ENCODE peak calls at places on chromosomes 13 and 19, in six cellular contexts. N is fibroblast of lung; Z is fibroblast of pulmonary artery; O is activated CD8-positive, alpha-beta T cell treated with anti-CD3 and anti-CD28 coated beads for 36 hours; F is fibroblast of the aortic adventitia; I is CD8-positive, alpha-beta T cell. P is an unnamed sample.

GRCh38 chr13:94710081-94710809 is 2.1 kb downstream of the SOX21 start:
- DNase-seq in F (no peak), I (no peak), O (no peak), N (no peak), Z (no peak), P (no peak)

GRCh38 chr19:1651548-1652394 is 644 bp downstream of the TCF3 start:
- DNase-seq in Z (peak; percentile 26), O (peak; percentile 70), I (no peak), F (peak; percentile 13), N (peak; percentile 23), P (peak; percentile 56)

GRCh38 chr19:44626067-44626624 is 12.8 kb downstream of the IGSF23 start:
- DNase-seq in I (no peak), O (no peak), N (peak; percentile 86), F (peak; percentile 98), Z (peak; percentile 95), P (peak; percentile 75)

GRCh38 chr13:71797487-71797886 is 69.5 kb downstream of the DACH1 start:
- DNase-seq in Z (no peak), I (no peak), F (no peak), N (no peak), O (no peak), P (no peak)

GRCh38 chr19:43439183-43440063 is 24.7 kb downstream of the TEX101 start:
- DNase-seq in Z (peak; percentile 72), I (peak; percentile 12), N (peak; percentile 35), O (no peak), F (peak; percentile 80), P (no peak)

GRCh38 chr19:32876919-32877285 is 7.3 kb upstream of the SLC7A9 start:
- DNase-seq in I (no peak), N (no peak), Z (peak; percentile 13), F (no peak), O (no peak), P (no peak)

GRCh38 chr13:20219585-20219984 is 12.5 kb downstream of the GJB6 start:
- DNase-seq in I (no peak), N (no peak), O (no peak), Z (no peak), F (no peak), P (no peak)

GRCh38 chr13:97257800-97258799 is 36.0 kb downstream of the MBNL2 start:
- DNase-seq in I (no peak), Z (peak; percentile 98), F (peak; percentile 92), O (peak; percentile 29), N (peak; percentile 80), P (peak; percentile 75)

GRCh38 chr13:42580644-42581043 is 6.7 kb downstream of the TNFSF11 start:
- DNase-seq in Z (no peak), I (no peak), N (no peak), F (no peak), O (no peak), P (no peak)

GRCh38 chr19:37309834-37310575 is 60.9 kb upstream of the ZNF527 start:
- DNase-seq in N (no peak), Z (no peak), F (no peak), I (no peak), O (peak; percentile 41), P (no peak)

GRCh38 chr19:51807925-51808324 is 13.0 kb downstream of the FPR3 start:
- DNase-seq in N (no peak), O (no peak), I (no peak), Z (no peak), F (no peak), P (no peak)

GRCh38 chr13:98721825-98722510 is 30.5 kb downstream of the SLC15A1 start:
- DNase-seq in F (no peak), O (no peak), N (no peak), Z (no peak), I (no peak), P (no peak)

GRCh38 chr13:39602277-39602613 is 748 bp downstream of the LHFPL6 start:
- DNase-seq in I (no peak), N (no peak), Z (no peak), O (peak; percentile 26), F (no peak), P (no peak)

GRCh38 chr13:39601636-39602035 is 1.4 kb downstream of the LHFPL6 start:
- DNase-seq in O (no peak), I (no peak), F (no peak), N (no peak), Z (no peak), P (no peak)

GRCh38 chr13:39604736-39605135 is 1.7 kb upstream of the LHFPL6 start:
- DNase-seq in F (no peak), N (no peak), Z (no peak), I (no peak), O (no peak), P (no peak)

GRCh38 chr13:39603424-39603947 is 493 bp upstream of the LHFPL6 start:
- DNase-seq in N (peak; percentile 23), Z (peak; percentile 29), O (no peak), I (no peak), F (peak; percentile 35), P (peak; percentile 33)

GRCh38 chr13:39602614-39603366 is at the start of gene LHFPL6:
- DNase-seq in Z (peak; percentile 81), I (no peak), O (peak; percentile 77), N (peak; percentile 80), F (peak; percentile 71), P (peak; percentile 89)
- TF ChIP-seq CTCF in Z (peak; percentile 34), I (no peak), O (no peak), N (peak; percentile 40), F (peak; percentile 35), P (no peak)

GRCh38 chr13:46830405-46831005 is 33.5 kb upstream of the ESD start:
- DNase-seq in Z (no peak), I (no peak), N (no peak), O (no peak), F (no peak), P (no peak)

GRCh38 chr13:46831588-46832194 is 34.7 kb upstream of the ESD start:
- DNase-seq in F (peak; percentile 75), Z (peak; percentile 69), I (no peak), O (peak; percentile 55), N (peak; percentile 80), P (no peak)
- TF ChIP-seq CTCF in F (peak; percentile 72), Z (peak; percentile 72), I (peak; percentile 75), O (peak; percentile 93), N (peak; percentile 71), P (peak; percentile 66)

DNA sequence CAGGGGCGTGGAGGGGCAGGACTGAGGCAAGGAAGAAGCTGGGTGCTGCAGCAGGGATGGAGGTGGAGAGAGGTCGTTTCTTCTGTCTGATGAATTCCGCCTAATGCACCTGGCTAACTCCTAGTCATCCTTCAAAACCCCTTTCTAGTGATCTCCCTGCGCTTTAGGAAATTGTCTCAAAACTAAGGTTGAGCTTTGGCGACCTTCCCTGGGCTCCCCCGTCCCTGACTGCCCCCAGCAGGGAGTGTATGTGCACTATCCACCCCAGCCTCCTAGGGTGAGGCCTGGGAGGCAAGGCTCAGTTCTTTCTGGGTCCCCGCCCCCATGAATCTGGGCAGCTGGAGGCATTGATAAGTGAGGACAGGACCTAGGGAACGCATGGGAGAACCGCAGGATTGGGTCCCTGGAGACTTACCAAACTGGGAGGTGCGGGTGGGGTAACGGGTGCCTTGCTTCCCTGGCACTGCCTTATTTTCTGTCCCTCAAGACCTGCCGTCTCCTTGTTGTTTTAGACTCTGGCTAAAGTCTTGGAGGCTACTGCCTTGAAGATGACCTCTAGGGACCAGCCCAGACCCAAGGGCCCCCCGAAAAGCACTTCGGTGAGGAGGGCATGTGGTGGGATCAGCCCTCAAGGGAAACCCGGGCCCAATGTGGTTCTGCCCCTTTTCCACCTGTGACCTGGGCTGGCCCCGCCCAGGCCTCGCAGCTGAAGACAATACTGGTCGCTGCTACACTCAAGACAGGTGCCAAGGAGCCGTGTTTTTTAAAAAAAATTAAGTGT is 512 bp downstream of the TLE6 start:
- DNase-seq in F (no peak), Z (no peak), N (no peak), I (no peak), O (no peak), P (no peak)
- TF ChIP-seq CTCF in F (no peak), Z (no peak), N (no peak), I (no peak), O (no peak), P (no peak)

GRCh38 chr19:11658954-11659353 is 61.7 kb downstream of the ZNF627 start:
- DNase-seq in N (no peak), F (no peak), O (no peak), Z (no peak), I (no peak), P (no peak)

GRCh38 chr19:11656535-11656934 is 59.3 kb downstream of the ZNF627 start:
- DNase-seq in N (no peak), Z (no peak), O (no peak), F (no peak), I (no peak), P (no peak)

GRCh38 chr19:11657307-11657706 is 60.0 kb downstream of the ZNF627 start:
- DNase-seq in I (no peak), Z (no peak), F (no peak), N (no peak), O (no peak), P (no peak)

GRCh38 chr19:11662278-11662677 is 65.0 kb downstream of the ZNF627 start:
- DNase-seq in N (no peak), F (no peak), Z (no peak), O (no peak), I (no peak), P (no peak)

DNA sequence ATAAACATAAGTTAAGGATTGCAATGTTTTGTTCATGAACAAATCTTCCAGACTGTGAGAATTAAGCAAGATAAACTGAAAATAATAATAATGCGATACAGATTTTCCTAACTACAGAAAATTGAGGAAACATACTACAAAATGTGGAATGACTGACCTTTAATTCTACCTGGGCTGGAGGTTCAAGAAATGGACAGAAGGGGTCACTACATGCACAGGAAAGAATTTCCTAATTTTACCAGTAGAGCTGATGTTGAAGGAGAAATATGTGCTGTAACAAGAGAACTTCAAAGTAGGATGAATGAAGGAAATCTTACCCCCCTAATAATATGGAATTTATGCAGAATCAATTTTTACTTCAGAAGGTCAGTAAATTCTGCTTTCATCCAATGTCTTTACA is 62.3 kb downstream of the ZNF627 start:
- DNase-seq in I (no peak), Z (peak; percentile 14), N (no peak), F (peak; percentile 19), O (no peak), P (no peak)
- TF ChIP-seq CTCF in I (no peak), Z (peak; percentile 24), N (peak; percentile 16), F (peak; percentile 29), O (no peak), P (peak; percentile 50)

GRCh38 chr19:35636651-35637050 is 4.9 kb upstream of the ETV2 start:
- DNase-seq in O (no peak), Z (no peak), I (no peak), N (no peak), F (no peak), P (no peak)

GRCh38 chr19:35639863-35640262 is 1.7 kb upstream of the ETV2 start:
- DNase-seq in Z (no peak), F (no peak), N (no peak), I (no peak), O (no peak), P (no peak)

GRCh38 chr19:35633727-35634440 is 5.0 kb downstream of the RBM42 start:
- DNase-seq in I (no peak), O (no peak), Z (no peak), N (no peak), F (no peak), P (no peak)

GRCh38 chr19:35639321-35639639 is 2.3 kb upstream of the ETV2 start:
- DNase-seq in N (no peak), O (no peak), F (no peak), Z (no peak), I (no peak), P (no peak)

GRCh38 chr19:35637165-35637564 is 4.4 kb upstream of the ETV2 start:
- DNase-seq in N (no peak), Z (no peak), O (no peak), F (no peak), I (no peak), P (no peak)
- TF ChIP-seq CTCF in N (no peak), Z (no peak), O (no peak), F (no peak), I (no peak), P (no peak)